ENCODE peak calls at places on chromosomes 12 and 14, in nine cellular contexts. W is tibial artery, S is left ventricle myocardium inferior, C is A549, R is right lobe of liver, Z is esophagus squamous epithelium, A is astrocyte, L is neural progenitor cell, V is uterus. N is an unnamed sample.

GRCh38 chr14:40122978-40123648 is 690.9 kb upstream of the FBXO33 start:
- DNase-seq in W (no peak), S (no peak), C (no peak), R (no peak), Z (no peak), A (peak; percentile 64), L (no peak), V (no peak), N (no peak)

GRCh38 chr12:94948232-94948810 is 55.2 kb downstream of the NDUFA12 start:
- DNase-seq in W (no peak), S (no peak), C (no peak), R (no peak), Z (no peak), A (no peak), L (no peak), V (no peak), N (no peak)

GRCh38 chr12:45124485-45125155 is 73.7 kb upstream of the DBX2 start:
- DNase-seq in W (no peak), S (no peak), C (no peak), R (no peak), Z (no peak), A (no peak), L (peak; percentile 8), V (no peak), N (no peak)

GRCh38 chr14:75042040-75042439 is 9.2 kb downstream of the MLH3 start:
- DNase-seq in W (no peak), S (no peak), C (no peak), R (no peak), Z (no peak), A (peak; percentile 51), L (no peak), V (no peak), N (no peak)

GRCh38 chr14:50529288-50530179 is 2.8 kb downstream of the MAP4K5 start:
- DNase-seq in W (no peak), S (no peak), C (no peak), R (no peak), Z (no peak), A (peak; percentile 44), L (no peak), V (no peak), N (no peak)

GRCh38 chr14:99360774-99361595 is 89.0 kb upstream of the BCL11B start:
- DNase-seq in W (no peak), S (no peak), C (peak; percentile 22), R (no peak), Z (no peak), A (no peak), L (no peak), V (no peak), N (no peak)

GRCh38 chr12:11718768-11719253 is 69.3 kb downstream of the ETV6 start:
- DNase-seq in W (no peak), S (no peak), C (no peak), R (no peak), Z (no peak), A (peak; percentile 87), L (peak; percentile 45), V (no peak), N (no peak)

GRCh38 chr14:96201157-96201556 is 3.5 kb upstream of the BDKRB2 start:
- DNase-seq in W (no peak), S (no peak), C (no peak), R (no peak), Z (no peak), A (no peak), L (no peak), V (no peak), N (no peak)

GRCh38 chr12:12877145-12877544 is 14.2 kb upstream of the GPRC5A start:
- DNase-seq in W (no peak), S (no peak), C (no peak), R (no peak), Z (no peak), A (no peak), L (no peak), V (no peak), N (no peak)

GRCh38 chr12:24596768-24597388 is 352.0 kb downstream of the BCAT1 start:
- DNase-seq in W (no peak), S (no peak), C (peak; percentile 15), R (no peak), Z (no peak), A (peak; percentile 30), L (peak; percentile 57), V (no peak), N (no peak)

GRCh38 chr12:104514127-104514810 is 57.5 kb downstream of the CHST11 start:
- DNase-seq in W (no peak), S (no peak), C (no peak), R (no peak), Z (no peak), A (no peak), L (no peak), V (no peak), N (no peak)

GRCh38 chr12:64665506-64665905 is 55.2 kb downstream of the RASSF3 start:
- DNase-seq in W (no peak), S (no peak), C (no peak), R (no peak), Z (no peak), A (peak; percentile 18), L (peak; percentile 31), V (no peak), N (no peak)

GRCh38 chr12:53051058-53051880 is 1.4 kb downstream of the TNS2 start:
- DNase-seq in W (peak; percentile 97), S (peak; percentile 83), C (no peak), R (peak; percentile 94), Z (no peak), A (no peak), L (no peak), V (peak; percentile 78), N (no peak)

GRCh38 chr14:71262466-71262865 is 355.2 kb downstream of the PCNX1 start:
- DNase-seq in W (no peak), S (no peak), C (no peak), R (no peak), Z (no peak), A (peak; percentile 36), L (no peak), V (no peak), N (no peak)

GRCh38 chr12:109625131-109625559 is 51.6 kb downstream of the MVK start:
- DNase-seq in W (no peak), S (peak; percentile 19), C (peak; percentile 71), R (no peak), Z (no peak), A (peak; percentile 19), L (no peak), V (no peak), N (no peak)

GRCh38 chr12:41277019-41277770 is 89.1 kb downstream of the PDZRN4 start:
- DNase-seq in W (no peak), S (no peak), C (peak; percentile 34), R (no peak), Z (no peak), A (peak; percentile 17), L (peak; percentile 69), V (no peak), N (no peak)

GRCh38 chr12:125001636-125002035 is 8.2 kb downstream of the BRI3BP start:
- DNase-seq in W (no peak), S (no peak), C (no peak), R (no peak), Z (no peak), A (no peak), L (no peak), V (no peak), N (no peak)

GRCh38 chr14:93075891-93076290 is 39.8 kb downstream of the ITPK1 start:
- DNase-seq in W (no peak), S (no peak), C (no peak), R (no peak), Z (no peak), A (no peak), L (no peak), V (no peak), N (no peak)

GRCh38 chr12:42444192-42444943 is 118.4 kb downstream of the PPHLN1 start:
- DNase-seq in W (no peak), S (no peak), C (no peak), R (no peak), Z (no peak), A (no peak), L (no peak), V (no peak), N (no peak)

GRCh38 chr14:69363055-69363454 is 35.0 kb downstream of the ERH start:
- DNase-seq in W (peak; percentile 41), S (peak; percentile 33), C (no peak), R (no peak), Z (no peak), A (no peak), L (peak; percentile 74), V (no peak), N (no peak)

GRCh38 chr14:105863296-105864108 is 337.1 kb downstream of the TMEM121 start:
- DNase-seq in W (peak; percentile 11), S (peak; percentile 5), C (no peak), R (peak; percentile 35), Z (no peak), A (no peak), L (no peak), V (peak; percentile 6), N (no peak)
- H3K9me3 ChIP-seq in W (peaks cover 4% of the 10 kb centered on the region), S (no peaks in the 10 kb centered on the region), C (no peaks in the 10 kb centered on the region), R (no peaks in the 10 kb centered on the region), Z (peaks cover under 1% of the 10 kb centered on the region), A (peaks cover 15% of the 10 kb centered on the region), L (no peaks in the 10 kb centered on the region), V (no peaks in the 10 kb centered on the region), N (no peaks in the 10 kb centered on the region)

DNA sequence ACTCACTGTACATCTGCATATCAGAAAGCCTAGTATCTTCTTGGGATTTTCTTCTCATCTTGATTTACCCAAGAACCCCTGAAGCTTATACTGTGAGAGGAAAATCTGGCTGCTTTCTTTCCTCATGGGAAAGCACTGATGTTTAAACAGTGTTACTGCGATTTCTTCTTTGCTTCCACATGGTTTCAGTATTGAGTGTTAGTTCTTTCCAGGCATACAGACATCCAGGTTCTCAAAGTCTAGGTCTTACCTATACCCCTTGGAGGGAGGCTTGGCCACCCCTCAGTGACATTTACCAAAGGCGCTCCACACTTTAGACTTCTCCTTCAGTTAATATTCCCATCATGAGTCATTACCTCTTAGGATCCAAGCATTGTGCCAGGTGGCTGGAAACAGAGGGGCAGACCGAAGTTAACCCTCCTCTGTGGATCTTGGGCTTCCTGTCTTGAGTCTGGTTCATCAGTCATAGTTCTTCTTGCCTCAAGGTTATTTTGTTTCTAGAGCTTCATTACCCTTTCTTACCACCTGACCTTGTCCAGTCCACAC is 79.1 kb downstream of the TMEM117 start:
- DNase-seq in W (no peak), S (no peak), C (no peak), R (no peak), Z (no peak), A (no peak), L (peak; percentile 28), V (no peak), N (no peak)
- TF ChIP-seq CTCF in W (no peak), S (peak; percentile 48), C (peak; percentile 26), R (peak; percentile 15), Z (no peak), A (peak; percentile 15), L (peak; percentile 55), V (no peak), N (no peak)

GRCh38 chr12:115146453-115146852 is 462.5 kb upstream of the TBX3 start:
- DNase-seq in W (no peak), S (no peak), C (no peak), R (no peak), Z (no peak), A (no peak), L (no peak), V (no peak), N (no peak)
- H3K9me3 ChIP-seq in W (no peaks in the 10 kb centered on the region), S (peaks cover 6% of the 10 kb centered on the region), C (peaks cover 5% of the 10 kb centered on the region), R (no peaks in the 10 kb centered on the region), Z (no peaks in the 10 kb centered on the region), A (no peaks in the 10 kb centered on the region), L (no peaks in the 10 kb centered on the region), V (no peaks in the 10 kb centered on the region), N (no peaks in the 10 kb centered on the region)

GRCh38 chr14:27205036-27205435 is 607.2 kb upstream of the NOVA1 start:
- DNase-seq in W (no peak), S (no peak), C (no peak), R (no peak), Z (no peak), A (no peak), L (no peak), V (no peak), N (no peak)
- TF ChIP-seq CTCF in W (no peak), S (no peak), C (no peak), R (no peak), Z (no peak), A (no peak), L (no peak), V (no peak), N (no peak)